ENCODE peak calls at places on chromosomes 4 and X, in seven cellular contexts. T is RPMI7951, F is activated B cell treated with CpG ODN at 0.5 μM for 24 hours, A is fibroblast of the conjunctiva, G is PC-3, I is endothelial cell, N is EL. C is an unnamed sample.

GRCh38 chr4:182752158-182752910 is 164.9 kb downstream of the DCTD start:
- DNase-seq in T (peak), F (no peak), A (no peak), G (peak), I (no peak), N (peak), C (peak)

GRCh38 chr4:73533515-73534422 is 52.2 kb downstream of the AFM start:
- DNase-seq in T (no peak), F (no peak), A (no peak), G (peak), I (no peak), N (no peak), C (no peak)

GRCh38 chr4:23909671-23910070 is 19.8 kb upstream of the PPARGC1A start:
- DNase-seq in T (no peak), F (no peak), A (no peak), G (peak), I (no peak), N (no peak), C (no peak)

GRCh38 chrX:30679369-30679768 is 26.1 kb downstream of the GK start:
- DNase-seq in T (no peak), F (no peak), A (no peak), G (no peak), I (no peak), N (no peak), C (no peak)

GRCh38 chr4:2330119-2331042 is 68.5 kb upstream of the MXD4 start:
- DNase-seq in T (peak), F (no peak), A (peak), G (peak), I (no peak), N (peak), C (peak)

GRCh38 chr4:22485751-22486150 is 30.1 kb downstream of the ADGRA3 start:
- DNase-seq in T (peak), F (no peak), A (peak), G (no peak), I (no peak), N (peak), C (no peak)

GRCh38 chrX:40108084-40108958 is 10.6 kb upstream of the BCOR start:
- DNase-seq in T (no peak), F (no peak), A (no peak), G (peak), I (no peak), N (no peak), C (no peak)

GRCh38 chr4:726816-727215 is 21.2 kb downstream of the PCGF3 start:
- DNase-seq in T (no peak), F (no peak), A (no peak), G (no peak), I (no peak), N (no peak), C (no peak)

GRCh38 chr4:154125340-154125739 is 336.5 kb upstream of the SFRP2 start:
- DNase-seq in T (no peak), F (no peak), A (no peak), G (no peak), I (no peak), N (no peak), C (no peak)

GRCh38 chr4:5631352-5632042 is 76.9 kb downstream of the EVC2 start:
- DNase-seq in T (no peak), F (no peak), A (no peak), G (no peak), I (no peak), N (no peak), C (no peak)

GRCh38 chrX:19174401-19175025 is 52.2 kb upstream of the ADGRG2 start:
- DNase-seq in T (peak), F (no peak), A (peak), G (peak), I (no peak), N (peak), C (peak)

GRCh38 chr4:37689353-37689752 is 3.2 kb upstream of the RELL1 start:
- DNase-seq in T (no peak), F (no peak), A (no peak), G (no peak), I (no peak), N (no peak), C (no peak)

GRCh38 chr4:42122237-42122636 is 30.2 kb downstream of the BEND4 start:
- DNase-seq in T (no peak), F (no peak), A (no peak), G (no peak), I (no peak), N (no peak), C (no peak)

GRCh38 chr4:182644326-182645050 is 272.7 kb downstream of the DCTD start:
- DNase-seq in T (no peak), F (no peak), A (no peak), G (no peak), I (no peak), N (peak), C (peak)

C was measured in AG04449.